ENCODE peak calls at places on chromosomes 12 and 14, in eight cellular contexts. T, R, D, G, M, X, S and K are unnamed samples.

GRCh38 chr14:22143360-22143759 is 445.7 kb downstream of the DAD1 start:
- DNase-seq in T (no peak), R (no peak), D (no peak), G (no peak), M (no peak), X (no peak), S (no peak), K (no peak)

GRCh38 chr12:96099986-96100385 is 64.6 kb upstream of the LTA4H start:
- DNase-seq in T (no peak), R (no peak), D (no peak), G (no peak), M (peak), X (no peak), S (no peak), K (no peak)

GRCh38 chr12:95630496-95630895 is 79.2 kb upstream of the USP44 start:
- DNase-seq in T (no peak), R (no peak), D (no peak), G (no peak), M (peak), X (no peak), S (no peak), K (peak)

GRCh38 chr14:105251920-105252319 is 3.6 kb downstream of the BTBD6 start:
- DNase-seq in T (no peak), R (no peak), D (no peak), G (no peak), M (no peak), X (no peak), S (no peak), K (no peak)

GRCh38 chr12:102479099-102479887 is 1.1 kb downstream of the IGF1 start:
- DNase-seq in T (no peak), R (no peak), D (no peak), G (peak), M (no peak), X (no peak), S (no peak), K (peak)

GRCh38 chr14:96088131-96088880 is 49.1 kb downstream of the C14orf132 start:
- DNase-seq in T (no peak), R (no peak), D (no peak), G (no peak), M (no peak), X (no peak), S (no peak), K (no peak)

GRCh38 chr14:37147310-37147875 is 25.0 kb downstream of the SLC25A21 start:
- DNase-seq in T (no peak), R (no peak), D (no peak), G (no peak), M (no peak), X (no peak), S (no peak), K (peak)

GRCh38 chr12:9648701-9649531 is 20.6 kb upstream of the CLEC2D start:
- DNase-seq in T (no peak), R (no peak), D (no peak), G (no peak), M (peak), X (no peak), S (peak), K (no peak)

GRCh38 chr14:49945448-49946319 is 52.8 kb downstream of the ARF6 start:
- DNase-seq in T (no peak), R (no peak), D (no peak), G (no peak), M (no peak), X (no peak), S (no peak), K (peak)

GRCh38 chr12:69739287-69740191 is 879 bp downstream of the RAB3IP start:
- DNase-seq in T (peak), R (peak), D (peak), G (no peak), M (peak), X (no peak), S (peak), K (peak)

GRCh38 chr14:77004711-77005460 is 23.6 kb downstream of the IRF2BPL start:
- DNase-seq in T (no peak), R (no peak), D (no peak), G (no peak), M (no peak), X (no peak), S (peak), K (no peak)

GRCh38 chr12:69405466-69405865 is 45.9 kb downstream of the YEATS4 start:
- DNase-seq in T (no peak), R (no peak), D (no peak), G (peak), M (peak), X (peak), S (peak), K (peak)

GRCh38 chr12:18421840-18422239 is 160.5 kb downstream of the PIK3C2G start:
- DNase-seq in T (no peak), R (no peak), D (no peak), G (peak), M (no peak), X (no peak), S (peak), K (peak)

GRCh38 chr14:94424371-94424770 is 28.2 kb downstream of the SERPINA11 start:
- DNase-seq in T (no peak), R (no peak), D (no peak), G (no peak), M (no peak), X (no peak), S (no peak), K (no peak)

GRCh38 chr12:4421590-4422031 is 24.0 kb downstream of the FGF6 start:
- DNase-seq in T (peak), R (no peak), D (no peak), G (peak), M (peak), X (no peak), S (peak), K (peak)

GRCh38 chr14:34356267-34356660 is 105.8 kb downstream of the SPTSSA start:
- DNase-seq in T (no peak), R (no peak), D (no peak), G (no peak), M (no peak), X (no peak), S (peak), K (peak)

GRCh38 chr12:117134059-117134458 is 34.8 kb upstream of the TESC start:
- DNase-seq in T (no peak), R (no peak), D (no peak), G (no peak), M (peak), X (no peak), S (no peak), K (peak)